ENCODE peak calls at places on chromosomes 5 and 9, in five cellular contexts. W is SK-N-SH; E is uterus; M is CD4-positive, alpha-beta T cell; I is psoas muscle. B is an unnamed sample.

GRCh38 chr9:37534901-37535300 is 41.3 kb downstream of the FBXO10 start:
- DNase-seq in W (no peak), E (no peak), M (no peak), I (no peak), B (no peak)

GRCh38 chr9:86925686-86926085 is 21.6 kb downstream of the GAS1 start:
- DNase-seq in W (no peak), E (no peak), M (no peak), I (no peak), B (no peak)

GRCh38 chr9:116365056-116365471 is 211.5 kb downstream of the PAPPA start:
- DNase-seq in W (peak), E (peak), M (no peak), I (peak), B (peak)

GRCh38 chr9:33076031-33076359 is 479 bp downstream of the SMU1 start:
- DNase-seq in W (no peak), E (no peak), M (no peak), I (no peak), B (no peak)

GRCh38 chr9:98287383-98287782 is 31.9 kb upstream of the TBC1D2 start:
- DNase-seq in W (peak), E (no peak), M (no peak), I (no peak), B (no peak)

GRCh38 chr5:132419517-132420468 is 50.3 kb downstream of the SLC22A5 start:
- DNase-seq in W (peak), E (peak), M (peak), I (peak), B (no peak)

GRCh38 chr9:77910216-77910615 is 121.4 kb downstream of the GNAQ start:
- DNase-seq in W (no peak), E (no peak), M (no peak), I (no peak), B (no peak)

GRCh38 chr9:116151966-116152381 is 1.6 kb upstream of the PAPPA start:
- DNase-seq in W (no peak), E (no peak), M (no peak), I (no peak), B (no peak)

GRCh38 chr5:75168026-75168750 is 68.5 kb downstream of the ANKRD31 start:
- DNase-seq in W (no peak), E (no peak), M (no peak), I (no peak), B (no peak)

GRCh38 chr9:81666123-81666522 is 23.2 kb downstream of the TLE1 start:
- DNase-seq in W (no peak), E (no peak), M (no peak), I (no peak), B (no peak)

GRCh38 chr9:134442486-134443168 is 116.4 kb downstream of the RXRA start:
- DNase-seq in W (peak), E (no peak), M (no peak), I (no peak), B (no peak)

GRCh38 chr5:90528704-90529233 is 615 bp downstream of the LYSMD3 start:
- DNase-seq in W (peak), E (peak), M (no peak), I (no peak), B (no peak)

DNA sequence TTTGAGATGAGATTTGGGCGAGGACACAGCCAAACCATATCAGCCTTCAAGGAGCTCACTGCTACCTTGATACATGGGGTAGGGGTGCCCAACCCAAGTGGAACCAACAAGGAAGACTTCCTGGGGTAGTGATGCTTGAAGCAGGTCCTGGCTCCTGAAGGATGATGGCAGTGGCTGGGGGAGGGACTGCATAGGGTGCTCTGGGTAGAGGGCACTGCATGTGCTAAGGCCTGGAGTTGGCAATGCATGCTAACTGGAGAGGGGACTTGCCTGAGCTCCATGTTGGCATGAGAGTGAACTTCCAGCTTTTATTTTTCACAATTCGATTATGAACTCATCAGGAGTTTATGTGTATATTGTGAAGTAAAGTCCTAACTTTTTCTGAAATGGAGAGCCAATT is 58.6 kb upstream of the FRRS1L start:
- DNase-seq in W (no peak), E (no peak), M (no peak), I (no peak), B (no peak)
- H3K27ac ChIP-seq in W (no peak), E (no peak), M (no peak), I (no peak), B (no peak)

GRCh38 chr5:173736374-173736773 is 119.9 kb upstream of the BOD1 start:
- DNase-seq in W (no peak), E (no peak), M (no peak), I (no peak), B (no peak)

GRCh38 chr5:173735691-173736090 is 119.2 kb upstream of the BOD1 start:
- DNase-seq in W (no peak), E (no peak), M (no peak), I (no peak), B (no peak)

GRCh38 chr5:173734716-173735115 is 118.3 kb upstream of the BOD1 start:
- DNase-seq in W (no peak), E (no peak), M (no peak), I (no peak), B (no peak)

GRCh38 chr5:173733831-173734491 is 117.5 kb upstream of the BOD1 start:
- DNase-seq in W (no peak), E (no peak), M (no peak), I (no peak), B (no peak)

DNA sequence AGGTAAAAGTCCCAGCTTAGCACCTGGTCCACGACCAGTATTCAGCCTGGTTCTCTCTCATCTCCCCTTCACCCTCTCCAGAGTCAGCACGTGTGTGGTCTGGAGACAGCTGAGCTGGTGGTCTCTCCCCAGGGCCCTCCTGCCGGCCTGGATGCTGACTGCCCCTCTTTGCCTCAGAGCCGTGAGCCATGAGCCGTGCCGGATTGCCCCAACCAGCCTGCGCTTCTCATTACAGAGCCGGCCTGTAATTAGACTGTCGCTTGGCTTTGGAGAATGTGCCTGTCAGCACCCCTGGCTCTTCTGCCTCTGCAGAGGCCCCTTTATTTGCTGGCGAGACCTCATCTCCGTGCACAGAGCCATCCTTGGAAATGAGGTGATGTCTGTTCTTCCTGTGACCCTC is 118.7 kb upstream of the BOD1 start:
- DNase-seq in W (no peak), E (no peak), M (no peak), I (no peak), B (no peak)
- H3K27ac ChIP-seq in W (no peak), E (no peak), M (no peak), I (no peak), B (no peak)

GRCh38 chr5:6910950-6911349 is 197.7 kb downstream of the TENT4A start:
- DNase-seq in W (no peak), E (no peak), M (no peak), I (no peak), B (no peak)
- H3K27ac ChIP-seq in W (no peak), E (no peak), M (no peak), I (no peak), B (no peak)

GRCh38 chr5:36494756-36495637 is 111.4 kb upstream of the SLC1A3 start:
- DNase-seq in W (no peak), E (no peak), M (no peak), I (no peak), B (no peak)

GRCh38 chr5:36491860-36492259 is 114.5 kb upstream of the SLC1A3 start:
- DNase-seq in W (no peak), E (no peak), M (no peak), I (no peak), B (no peak)

GRCh38 chr5:36492998-36493655 is 113.3 kb upstream of the SLC1A3 start:
- DNase-seq in W (no peak), E (no peak), M (no peak), I (no peak), B (no peak)

GRCh38 chr5:36494028-36494427 is 112.4 kb upstream of the SLC1A3 start:
- DNase-seq in W (no peak), E (no peak), M (no peak), I (no peak), B (no peak)

DNA sequence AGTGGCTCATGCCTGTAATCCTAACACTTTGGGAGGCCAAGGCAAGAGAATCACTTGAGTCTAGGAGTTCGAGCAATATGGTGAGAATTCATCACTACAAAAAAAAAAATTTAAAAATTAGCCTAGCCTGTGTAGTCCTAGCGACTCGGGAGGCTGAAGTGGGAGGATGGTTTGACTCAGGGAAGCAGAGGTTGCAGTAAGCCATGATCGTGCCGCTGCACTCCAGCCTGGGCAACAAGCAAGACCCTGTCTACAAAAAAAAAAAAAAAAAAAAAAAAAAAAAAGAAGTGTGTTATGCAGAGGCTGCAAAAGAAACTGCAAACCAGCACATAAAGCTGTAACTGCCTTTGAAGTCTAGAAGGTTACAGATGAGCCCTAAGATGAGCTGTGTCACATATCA is 116.9 kb upstream of the SLC1A3 start:
- DNase-seq in W (no peak), E (no peak), M (no peak), I (no peak), B (no peak)
- H3K27ac ChIP-seq in W (no peak), E (no peak), M (no peak), I (no peak), B (no peak)

GRCh38 chr5:516980-517379 is 7.3 kb downstream of the SLC9A3 start:
- DNase-seq in W (no peak), E (no peak), M (no peak), I (no peak), B (no peak)
- H3K27ac ChIP-seq in W (no peak), E (no peak), M (no peak), I (no peak), B (no peak)

GRCh38 chr9:128093016-128093415 is 25.0 kb downstream of the SLC25A25 start:
- DNase-seq in W (no peak), E (no peak), M (no peak), I (no peak), B (no peak)

GRCh38 chr9:128094166-128094949 is 26.3 kb downstream of the SLC25A25 start:
- DNase-seq in W (peak), E (peak), M (peak), I (peak), B (peak)

GRCh38 chr9:128091144-128091543 is 23.1 kb downstream of the SLC25A25 start:
- DNase-seq in W (peak), E (peak), M (no peak), I (peak), B (no peak)

GRCh38 chr9:128091571-128091970 is 23.5 kb downstream of the SLC25A25 start:
- DNase-seq in W (no peak), E (no peak), M (no peak), I (no peak), B (no peak)

GRCh38 chr9:128092199-128092977 is 24.4 kb downstream of the SLC25A25 start:
- DNase-seq in W (no peak), E (no peak), M (no peak), I (no peak), B (no peak)
- H3K27ac ChIP-seq in W (peak), E (peak), M (peak), I (no peak), B (peak)

GRCh38 chr5:107515521-107515920 is 155.2 kb downstream of the EFNA5 start:
- DNase-seq in W (peak), E (no peak), M (no peak), I (no peak), B (no peak)

GRCh38 chr5:107514305-107514704 is 156.4 kb downstream of the EFNA5 start:
- DNase-seq in W (no peak), E (no peak), M (no peak), I (no peak), B (no peak)

GRCh38 chr5:107513337-107514125 is 157.2 kb downstream of the EFNA5 start:
- DNase-seq in W (no peak), E (no peak), M (no peak), I (no peak), B (no peak)

GRCh38 chr5:107508083-107508482 is 162.7 kb downstream of the EFNA5 start:
- DNase-seq in W (no peak), E (no peak), M (no peak), I (no peak), B (no peak)

DNA sequence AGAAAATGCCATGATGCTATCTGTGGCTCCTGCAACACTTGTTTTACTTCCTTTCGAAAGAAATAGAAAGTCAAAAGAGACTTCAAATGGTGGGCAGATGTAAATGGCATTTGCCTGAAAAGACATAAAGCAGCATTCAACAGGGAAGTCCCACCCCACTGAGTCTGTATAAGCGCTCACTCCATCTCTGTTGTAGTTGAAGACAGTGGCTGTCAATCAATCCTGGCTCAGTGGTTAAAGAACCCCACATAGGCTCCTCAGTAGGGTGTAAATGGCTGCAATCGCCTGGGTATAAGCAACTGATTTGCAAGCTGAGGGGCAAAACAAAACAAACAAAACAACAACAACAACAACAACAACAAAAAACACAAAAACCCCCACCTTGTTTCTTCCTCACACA is 158.7 kb downstream of the EFNA5 start:
- DNase-seq in W (no peak), E (no peak), M (no peak), I (no peak), B (no peak)
- H3K27ac ChIP-seq in W (no peak), E (no peak), M (no peak), I (no peak), B (no peak)

GRCh38 chr5:9358961-9359686 is 186.8 kb downstream of the SEMA5A start:
- DNase-seq in W (no peak), E (no peak), M (no peak), I (no peak), B (no peak)

GRCh38 chr5:9362600-9362999 is 183.3 kb downstream of the SEMA5A start:
- DNase-seq in W (no peak), E (no peak), M (no peak), I (no peak), B (no peak)

GRCh38 chr5:9365501-9365900 is 180.4 kb downstream of the SEMA5A start:
- DNase-seq in W (peak), E (no peak), M (no peak), I (no peak), B (no peak)

GRCh38 chr5:9361835-9362234 is 184.0 kb downstream of the SEMA5A start:
- DNase-seq in W (peak), E (peak), M (peak), I (peak), B (no peak)

DNA sequence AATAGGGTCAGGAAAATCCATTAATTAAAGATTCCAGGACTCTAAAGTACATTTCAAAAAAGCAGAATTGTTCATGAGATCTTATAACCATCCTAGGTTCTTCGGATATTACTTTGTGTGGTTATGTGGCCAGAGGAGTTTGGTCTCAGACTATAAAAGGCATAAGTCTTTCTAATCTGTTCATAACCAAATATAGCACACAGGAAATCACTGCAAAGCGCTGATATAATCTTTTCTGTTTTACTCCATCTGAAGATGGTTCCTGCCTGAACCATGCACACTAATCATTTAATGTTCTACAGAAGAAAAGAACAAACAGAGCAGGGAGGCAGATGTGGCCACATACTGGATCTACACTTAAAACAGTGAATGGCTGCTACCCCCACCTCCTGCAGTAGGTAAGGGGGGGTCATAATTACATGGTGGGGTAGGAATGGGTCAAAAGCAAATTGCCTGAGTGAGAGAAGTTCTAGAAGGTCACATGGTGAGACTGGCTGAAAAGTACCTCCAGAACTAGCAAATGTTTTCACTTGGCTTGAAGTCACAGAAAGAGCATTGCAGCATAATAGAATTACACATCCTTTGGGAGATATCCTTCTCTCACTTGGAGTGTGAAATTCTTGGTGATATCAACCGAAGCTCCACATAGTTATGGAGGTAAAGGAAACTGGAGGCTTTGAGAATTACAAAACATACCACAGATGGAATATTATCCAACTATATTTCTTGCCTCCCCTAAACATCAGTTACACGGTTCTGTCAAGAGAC is 182.7 kb downstream of the SEMA5A start:
- DNase-seq in W (peak), E (no peak), M (no peak), I (no peak), B (no peak)
- H3K27ac ChIP-seq in W (peak), E (no peak), M (no peak), I (no peak), B (peak)

B was measured in ascending aorta.